ENCODE peak calls at places on chromosomes 7 and 10, in six cellular contexts. U, C, M, B, K and P are unnamed samples.

GRCh38 chr7:149869291-149869650 is 4.5 kb upstream of the ATP6V0E2 start:
- DNase-seq in U (no peak), C (no peak), M (no peak), B (no peak), K (no peak), P (peak)

GRCh38 chr7:122616951-122617350 is 82.0 kb downstream of the RNF133 start:
- DNase-seq in U (no peak), C (no peak), M (no peak), B (no peak), K (no peak), P (no peak)

GRCh38 chr10:33706746-33707145 is 372.3 kb upstream of the NRP1 start:
- DNase-seq in U (peak), C (no peak), M (no peak), B (no peak), K (peak), P (no peak)

GRCh38 chr7:1092806-1093505 is 5.0 kb downstream of the GPER1 start:
- DNase-seq in U (no peak), C (no peak), M (no peak), B (no peak), K (no peak), P (no peak)

GRCh38 chr10:61330669-61331068 is 122.5 kb downstream of the TMEM26 start:
- DNase-seq in U (no peak), C (no peak), M (no peak), B (no peak), K (no peak), P (no peak)

GRCh38 chr7:77395543-77395942 is 20.6 kb downstream of the GSAP start:
- DNase-seq in U (no peak), C (no peak), M (no peak), B (no peak), K (no peak), P (no peak)

GRCh38 chr10:88913803-88914202 is 33.8 kb downstream of the STAMBPL1 start:
- DNase-seq in U (no peak), C (no peak), M (no peak), B (no peak), K (no peak), P (no peak)

GRCh38 chr10:627032-627992 is 62.2 kb downstream of the DIP2C start:
- DNase-seq in U (no peak), C (no peak), M (no peak), B (no peak), K (no peak), P (no peak)

GRCh38 chr7:41637051-41637450 is 65.8 kb downstream of the INHBA start:
- DNase-seq in U (peak), C (no peak), M (no peak), B (no peak), K (no peak), P (no peak)

GRCh38 chr10:58511765-58512469 is 755 bp upstream of the BICC1 start:
- DNase-seq in U (no peak), C (peak), M (no peak), B (no peak), K (peak), P (peak)

GRCh38 chr7:108660465-108660864 is 90.8 kb downstream of the DNAJB9 start:
- DNase-seq in U (no peak), C (no peak), M (no peak), B (no peak), K (no peak), P (no peak)

GRCh38 chr7:37230221-37230620 is 218.4 kb downstream of the ELMO1 start:
- DNase-seq in U (peak), C (peak), M (no peak), B (no peak), K (no peak), P (no peak)

GRCh38 chr10:121698902-121699301 is 100.7 kb upstream of the FGFR2 start:
- DNase-seq in U (no peak), C (no peak), M (no peak), B (no peak), K (no peak), P (no peak)

GRCh38 chr7:130897515-130898419 is 163.8 kb upstream of the KLF14 start:
- DNase-seq in U (no peak), C (no peak), M (peak), B (no peak), K (no peak), P (no peak)

GRCh38 chr10:75532253-75532924 is 101.0 kb downstream of the LRMDA start:
- DNase-seq in U (peak), C (no peak), M (no peak), B (no peak), K (peak), P (no peak)

GRCh38 chr10:124032982-124033886 is 60.2 kb downstream of the CHST15 start:
- DNase-seq in U (peak), C (no peak), M (no peak), B (no peak), K (no peak), P (no peak)

GRCh38 chr10:72685264-72685921 is 6.5 kb upstream of the MCU start:
- DNase-seq in U (no peak), C (no peak), M (no peak), B (no peak), K (no peak), P (peak)

GRCh38 chr7:128135275-128136214 is 104.3 kb upstream of the LRRC4 start:
- DNase-seq in U (peak), C (peak), M (no peak), B (peak), K (peak), P (peak)

GRCh38 chr7:78203042-78203720 is 404.6 kb downstream of the PHTF2 start:
- DNase-seq in U (no peak), C (no peak), M (no peak), B (no peak), K (no peak), P (no peak)

GRCh38 chr10:3406556-3406955 is 234.0 kb upstream of the PITRM1 start:
- DNase-seq in U (no peak), C (no peak), M (no peak), B (no peak), K (no peak), P (no peak)

GRCh38 chr10:15237351-15237750 is 68.9 kb upstream of the NMT2 start:
- DNase-seq in U (peak), C (peak), M (no peak), B (no peak), K (peak), P (no peak)

GRCh38 chr10:6843477-6843876 is 263.4 kb upstream of the PRKCQ start:
- DNase-seq in U (no peak), C (no peak), M (peak), B (peak), K (peak), P (no peak)

GRCh38 chr10:128027306-128027705 is 98.9 kb downstream of the MKI67 start:
- DNase-seq in U (no peak), C (peak), M (no peak), B (no peak), K (no peak), P (no peak)

GRCh38 chr7:57876-58275 is 134.5 kb upstream of the FAM20C start:
- DNase-seq in U (no peak), C (no peak), M (no peak), B (no peak), K (no peak), P (no peak)

GRCh38 chr7:131008840-131009651 is 275.0 kb upstream of the KLF14 start:
- DNase-seq in U (no peak), C (no peak), M (no peak), B (no peak), K (no peak), P (no peak)

GRCh38 chr7:42351313-42351935 is 114.4 kb upstream of the GLI3 start:
- DNase-seq in U (no peak), C (no peak), M (no peak), B (no peak), K (no peak), P (no peak)

GRCh38 chr7:146736446-146737190 is 620.0 kb downstream of the CNTNAP2 start:
- DNase-seq in U (no peak), C (no peak), M (no peak), B (no peak), K (no peak), P (no peak)

DNA sequence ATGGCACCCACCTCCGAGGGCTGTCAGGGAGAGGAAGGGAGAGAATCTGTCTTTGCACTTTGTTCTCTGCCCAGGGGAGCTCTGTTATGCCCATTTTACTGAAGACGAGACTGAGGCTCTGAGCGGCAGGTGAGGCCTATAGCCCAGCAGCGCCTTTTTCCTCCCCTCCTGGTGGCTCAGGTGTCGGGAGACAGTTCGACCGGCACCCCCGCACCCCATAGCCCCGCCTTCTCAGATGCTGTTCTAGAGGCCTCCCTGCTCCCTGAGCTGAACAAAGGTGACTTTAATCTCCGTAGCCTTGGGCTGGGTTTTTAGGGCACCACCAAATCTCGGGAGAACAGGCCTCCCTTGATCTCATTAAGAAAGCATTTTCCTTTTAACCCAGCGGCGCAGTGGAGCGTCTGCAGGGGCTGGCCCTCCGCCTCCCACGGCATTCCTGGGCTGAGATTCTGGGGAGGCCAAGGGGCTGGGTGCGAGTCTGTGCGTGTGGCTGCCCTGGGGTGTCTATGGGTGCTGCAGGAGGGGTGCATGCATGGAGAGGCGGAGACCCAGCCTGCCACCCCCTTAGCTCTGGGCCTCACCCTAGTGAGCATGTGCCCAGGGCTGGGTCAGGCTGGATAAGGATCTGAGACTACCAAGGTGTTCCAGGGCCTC is 3.3 kb downstream of the LFNG start:
- DNase-seq in U (peak), C (no peak), M (no peak), B (no peak), K (peak), P (peak)
- H3K4me3 ChIP-seq in U (peak), C (peak), M (no peak), B (no peak), K (peak), P (peak)

GRCh38 chr7:137908106-137908505 is 61.3 kb upstream of the DGKI start:
- DNase-seq in U (no peak), C (no peak), M (no peak), B (no peak), K (no peak), P (no peak)
- H3K27ac ChIP-seq in U (no peak), C (no peak), M (no peak), B (no peak), K (no peak), P (no peak)

GRCh38 chr7:7920481-7920880 is 48.1 kb upstream of the GLCCI1 start:
- DNase-seq in U (peak), C (no peak), M (peak), B (no peak), K (no peak), P (peak)

GRCh38 chr7:7921830-7922229 is 46.8 kb upstream of the GLCCI1 start:
- DNase-seq in U (no peak), C (no peak), M (no peak), B (no peak), K (no peak), P (no peak)

GRCh38 chr7:7922684-7923385 is 45.8 kb upstream of the GLCCI1 start:
- DNase-seq in U (no peak), C (no peak), M (no peak), B (no peak), K (no peak), P (no peak)

GRCh38 chr7:7923818-7924217 is 44.8 kb upstream of the GLCCI1 start:
- DNase-seq in U (no peak), C (no peak), M (no peak), B (no peak), K (no peak), P (no peak)

GRCh38 chr7:7924303-7924702 is 44.3 kb upstream of the GLCCI1 start:
- DNase-seq in U (no peak), C (no peak), M (no peak), B (no peak), K (no peak), P (no peak)
- H3K4me3 ChIP-seq in U (no peak), C (no peak), M (no peak), B (no peak), K (no peak), P (no peak)

DNA sequence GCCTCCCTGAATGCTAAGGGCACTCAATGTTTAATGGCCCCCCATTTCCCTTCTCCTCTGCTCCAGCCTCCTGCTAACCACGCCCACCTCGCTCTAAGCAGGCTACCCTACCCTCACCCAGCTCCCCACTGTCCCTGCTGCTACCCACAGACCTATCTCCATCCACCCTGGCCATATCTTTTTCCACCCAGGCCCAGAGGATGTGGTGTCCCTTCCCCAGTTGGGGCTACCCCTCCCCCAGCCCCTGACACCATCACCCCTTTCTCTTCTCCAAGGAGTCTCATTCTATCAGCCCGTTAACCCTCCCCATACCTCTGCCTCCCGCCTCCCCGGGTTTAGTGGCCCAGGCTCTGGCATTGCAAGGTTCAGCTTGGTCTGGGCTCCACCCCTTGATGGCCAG is 28.9 kb upstream of the PPIF start:
- DNase-seq in U (no peak), C (no peak), M (no peak), B (peak), K (no peak), P (no peak)
- H3K27ac ChIP-seq in U (peak), C (no peak), M (peak), B (no peak), K (peak), P (no peak)

DNA sequence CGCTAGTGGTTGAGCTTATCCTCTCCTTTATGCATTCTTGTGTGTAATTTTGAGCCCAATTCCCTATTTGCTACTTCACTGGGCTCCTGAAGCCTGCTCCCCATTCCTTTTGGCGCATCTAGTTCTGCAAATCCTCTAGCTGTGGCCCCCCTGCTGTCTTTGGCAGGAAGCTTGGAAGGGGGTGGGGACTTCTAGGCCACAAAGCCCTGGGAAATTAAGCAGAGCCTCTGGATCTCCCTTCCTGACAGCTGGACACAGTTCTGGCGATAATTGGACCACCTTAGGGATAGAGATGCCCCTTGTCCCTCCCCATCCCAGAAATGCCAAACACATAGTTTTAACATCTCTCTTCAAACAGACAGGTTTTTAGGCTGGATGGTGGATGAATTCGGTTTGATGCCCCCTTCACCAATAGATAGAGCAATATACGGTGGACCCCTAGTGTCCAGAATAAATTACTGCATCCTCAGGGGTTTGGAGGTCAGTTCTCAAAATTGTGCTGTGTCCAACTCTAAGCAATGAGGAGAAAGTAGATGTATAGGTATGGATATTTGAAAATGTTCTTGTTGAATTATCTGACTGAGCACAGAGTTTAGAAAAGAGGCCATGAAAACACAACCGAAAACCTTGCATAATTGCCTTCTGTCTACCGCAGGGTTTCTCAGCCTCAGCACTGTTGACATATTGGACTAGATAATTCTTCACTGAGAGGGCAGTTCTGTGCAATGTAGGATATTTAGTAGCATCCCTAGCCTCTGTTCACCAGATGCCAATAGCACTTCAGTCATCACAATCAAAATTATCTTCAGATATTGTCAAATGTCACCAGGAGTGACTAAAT is 75.5 kb downstream of the PAPSS2 start:
- DNase-seq in U (peak), C (peak), M (no peak), B (no peak), K (peak), P (no peak)
- H3K4me3 ChIP-seq in U (no peak), C (no peak), M (no peak), B (no peak), K (no peak), P (no peak)